ENCODE peak calls at places on chromosome 19, in eight cellular contexts. R is heart left ventricle, X is AG04450, B is heart right ventricle, U is A549, S is upper lobe of right lung, W is psoas muscle, E is adrenal gland. V is an unnamed sample.

GRCh38 chr19:39502640-39503417 is 4.1 kb downstream of the DLL3 start:
- DNase-seq in R (peak; percentile 44), X (no peak), B (peak; percentile 24), U (peak; percentile 94), S (peak; percentile 83), W (peak; percentile 67), E (peak; percentile 55), V (no peak)

GRCh38 chr19:13079542-13079986 is 23.1 kb downstream of the LYL1 start:
- DNase-seq in R (peak; percentile 65), X (no peak), B (no peak), U (no peak), S (peak; percentile 79), W (peak; percentile 70), E (no peak), V (no peak)

GRCh38 chr19:4206818-4207484 is 22.4 kb upstream of the EBI3 start:
- DNase-seq in R (no peak), X (no peak), B (no peak), U (peak; percentile 82), S (no peak), W (no peak), E (no peak), V (no peak)

GRCh38 chr19:47756953-47757608 is 11.7 kb downstream of the NOP53 start:
- DNase-seq in R (no peak), X (no peak), B (no peak), U (no peak), S (no peak), W (no peak), E (no peak), V (no peak)

GRCh38 chr19:49515767-49516166 is 3.3 kb downstream of the FCGRT start:
- DNase-seq in R (peak; percentile 46), X (no peak), B (no peak), U (no peak), S (peak; percentile 79), W (peak; percentile 62), E (no peak), V (no peak)

GRCh38 chr19:49704888-49705642 is 14.1 kb downstream of the CPT1C start:
- DNase-seq in R (no peak), X (no peak), B (no peak), U (no peak), S (no peak), W (no peak), E (no peak), V (no peak)

GRCh38 chr19:35006342-35006998 is 6.3 kb downstream of the GRAMD1A start:
- DNase-seq in R (no peak), X (no peak), B (no peak), U (peak; percentile 100), S (no peak), W (no peak), E (no peak), V (no peak)

GRCh38 chr19:5691205-5691929 is 1.3 kb downstream of the RPL36 start:
- DNase-seq in R (peak; percentile 83), X (no peak), B (peak; percentile 81), U (peak; percentile 48), S (peak; percentile 78), W (peak; percentile 65), E (peak; percentile 68), V (peak; percentile 40)

GRCh38 chr19:46714523-46715106 is 2.3 kb downstream of the PRKD2 start:
- DNase-seq in R (no peak), X (no peak), B (no peak), U (no peak), S (no peak), W (no peak), E (no peak), V (no peak)

GRCh38 chr19:2273356-2274184 is 8.4 kb downstream of the PEAK3 start:
- DNase-seq in R (peak; percentile 81), X (no peak), B (peak; percentile 71), U (peak; percentile 86), S (peak; percentile 89), W (peak; percentile 84), E (peak; percentile 74), V (peak; percentile 54)

GRCh38 chr19:47272448-47273312 is 2.0 kb upstream of the INAFM1 start:
- DNase-seq in R (peak; percentile 42), X (no peak), B (peak; percentile 55), U (no peak), S (peak; percentile 80), W (peak; percentile 60), E (peak; percentile 81), V (no peak)

GRCh38 chr19:44303305-44303704 is 1.5 kb downstream of the ZNF235 start:
- DNase-seq in R (no peak), X (no peak), B (no peak), U (no peak), S (no peak), W (no peak), E (no peak), V (no peak)
- H3K4me3 ChIP-seq in R (peak overlapping the region; percentile 85), X (peak overlapping the region; percentile 97), B (no peak overlapping the region), U (no peak overlapping the region), S (no peak overlapping the region), W (peak overlapping the region; percentile 92), E (no peak overlapping the region), V (no peak overlapping the region)

GRCh38 chr19:28465317-28466086 is 747.4 kb downstream of the UQCRFS1 start:
- DNase-seq in R (no peak), X (no peak), B (no peak), U (no peak), S (no peak), W (no peak), E (no peak), V (no peak)
- H3K27ac ChIP-seq in R (no peak overlapping the region), X (no peak overlapping the region), B (no peak overlapping the region), U (no peak overlapping the region), S (no peak overlapping the region), W (no peak overlapping the region), E (no peak overlapping the region), V (no peak overlapping the region)

DNA sequence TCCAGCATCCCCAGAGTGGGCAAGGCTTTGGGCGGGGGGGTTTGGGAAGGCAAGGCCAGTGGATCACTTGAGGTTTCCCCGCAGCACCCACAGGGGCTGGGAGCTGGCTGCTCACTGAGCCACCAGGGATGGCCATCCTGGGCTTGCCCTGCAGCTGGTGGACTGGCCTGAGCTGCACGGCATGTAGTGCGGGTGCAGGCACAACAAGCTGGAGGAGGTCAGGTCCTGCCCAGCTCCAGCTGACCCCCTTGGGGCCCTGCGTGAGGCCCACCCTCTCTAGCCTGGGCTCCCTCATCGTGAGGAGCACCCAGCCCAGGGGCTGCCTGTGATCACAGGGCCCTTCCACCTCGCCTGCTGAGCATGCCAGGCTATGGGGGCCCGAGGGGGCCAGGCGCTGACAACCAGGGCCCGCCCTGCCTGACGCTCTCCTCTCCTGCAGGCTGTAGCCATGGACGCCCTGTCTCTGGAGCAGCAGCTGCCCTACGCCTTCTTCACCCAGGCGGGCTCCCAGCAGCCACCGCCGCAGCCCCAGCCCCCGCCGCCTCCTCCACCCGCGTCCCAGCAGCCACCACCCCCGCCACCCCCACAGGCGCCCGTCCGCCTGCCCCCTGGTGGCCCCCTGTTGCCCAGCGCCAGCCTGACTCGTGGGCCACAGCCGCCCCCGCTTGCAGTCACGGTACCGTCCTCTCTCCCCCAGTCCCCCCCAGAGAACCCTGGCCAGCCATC is 22.9 kb downstream of the COMP start:
- DNase-seq in R (no peak), X (no peak), B (no peak), U (no peak), S (no peak), W (no peak), E (no peak), V (no peak)
- TF ChIP-seq CTCF in R (no peak), X (no peak), B (no peak), U (no peak), S (no peak), W (no peak), E (no peak), V (no peak)

GRCh38 chr19:42285988-42286348 is 16.0 kb upstream of the PRR19 start:
- DNase-seq in R (no peak), X (no peak), B (no peak), U (no peak), S (no peak), W (no peak), E (no peak), V (no peak)
- H3K4me3 ChIP-seq in R (peak overlapping the region; percentile 60), X (peak overlapping the region; percentile 32), B (peak overlapping the region; percentile 67), U (no peak overlapping the region), S (no peak overlapping the region), W (peak overlapping the region; percentile 68), E (no peak overlapping the region), V (peak overlapping the region; percentile 76)

GRCh38 chr19:45121827-45122345 is 28.9 kb downstream of the PPP1R37 start:
- DNase-seq in R (no peak), X (no peak), B (no peak), U (no peak), S (no peak), W (no peak), E (no peak), V (no peak)

GRCh38 chr19:45122832-45123231 is 29.9 kb downstream of the PPP1R37 start:
- DNase-seq in R (no peak), X (no peak), B (no peak), U (no peak), S (no peak), W (no peak), E (no peak), V (no peak)

GRCh38 chr19:45124021-45124420 is 31.0 kb downstream of the PPP1R37 start:
- DNase-seq in R (no peak), X (no peak), B (no peak), U (no peak), S (no peak), W (no peak), E (no peak), V (no peak)

GRCh38 chr19:45125360-45125759 is 32.4 kb downstream of the PPP1R37 start:
- DNase-seq in R (no peak), X (no peak), B (no peak), U (no peak), S (no peak), W (no peak), E (no peak), V (no peak)

GRCh38 chr19:45123440-45123850 is 30.5 kb downstream of the PPP1R37 start:
- DNase-seq in R (no peak), X (no peak), B (no peak), U (no peak), S (no peak), W (no peak), E (no peak), V (no peak)
- H3K27ac ChIP-seq in R (no peak overlapping the region), X (no peak overlapping the region), B (no peak overlapping the region), U (no peak overlapping the region), S (no peak overlapping the region), W (no peak overlapping the region), E (no peak overlapping the region), V (no peak overlapping the region)

GRCh38 chr19:51439021-51439465 is 19.2 kb downstream of the SIGLEC8 start:
- DNase-seq in R (no peak), X (no peak), B (no peak), U (no peak), S (peak; percentile 35), W (no peak), E (no peak), V (no peak)
- TF ChIP-seq CTCF in R (peak; percentile 9), X (peak; percentile 31), B (peak; percentile 10), U (no peak), S (peak; percentile 38), W (peak; percentile 10), E (peak; percentile 28), V (peak; percentile 9)